ENCODE peak calls at places on chromosomes 4 and X, in four cellular contexts. Z, L, O and B are unnamed samples. For H3K27me3, the result is how much of the 10 kb centered on the place peaks cover.

GRCh38 chrX:128754130-128754529 is 701.9 kb upstream of the ACTRT1 start:
- DNase-seq in L (no peak), O (no peak), Z (no peak), B (no peak)

GRCh38 chrX:7133036-7133412 is 14.5 kb upstream of the STS start:
- DNase-seq in O (no peak), Z (no peak), L (no peak), B (no peak)

GRCh38 chrX:77451041-77451440 is 3.9 kb downstream of the FGF16 start:
- DNase-seq in O (no peak), Z (no peak), L (peak), B (peak)

GRCh38 chr4:153589703-153590595 is 94.1 kb upstream of the TLR2 start:
- DNase-seq in O (no peak), L (no peak), Z (no peak), B (no peak)

GRCh38 chrX:98405376-98405775 is 1521.7 kb downstream of the RPA4 start:
- DNase-seq in Z (no peak), L (no peak), O (no peak), B (peak)

GRCh38 chrX:1564750-1565683 is 26.4 kb upstream of the AKAP17A start:
- DNase-seq in Z (no peak), O (peak), L (no peak), B (no peak)

GRCh38 chrX:22934640-22935039 is 65.1 kb upstream of the DDX53 start:
- DNase-seq in Z (no peak), L (no peak), O (no peak), B (no peak)

GRCh38 chr4:150248181-150248580 is 169.9 kb downstream of the DCLK2 start:
- DNase-seq in Z (no peak), O (peak), L (no peak), B (peak)

GRCh38 chrX:70128071-70128470 is 5.2 kb upstream of the IGBP1 start:
- DNase-seq in Z (no peak), O (no peak), L (no peak), B (no peak)

GRCh38 chr4:36000941-36001557 is 243.3 kb downstream of the ARAP2 start:
- DNase-seq in Z (no peak), L (no peak), O (no peak), B (no peak)

GRCh38 chrX:69060631-69061408 is 104.4 kb downstream of the PJA1 start:
- DNase-seq in L (no peak), Z (no peak), O (peak), B (peak)

GRCh38 chr4:108378164-108378563 is 209.4 kb upstream of the LEF1 start:
- DNase-seq in L (no peak), O (no peak), Z (no peak), B (no peak)

GRCh38 chr4:116150152-116150551 is 935.2 kb downstream of the TRAM1L1 start:
- DNase-seq in O (no peak), Z (no peak), L (no peak), B (no peak)

GRCh38 chr4:168623484-168623883 is 126.6 kb downstream of the PALLD start:
- DNase-seq in Z (no peak), L (no peak), O (no peak), B (no peak)

GRCh38 chrX:22527302-22527701 is 254.6 kb downstream of the CBLL2 start:
- DNase-seq in Z (no peak), L (no peak), O (no peak), B (no peak)

DNA sequence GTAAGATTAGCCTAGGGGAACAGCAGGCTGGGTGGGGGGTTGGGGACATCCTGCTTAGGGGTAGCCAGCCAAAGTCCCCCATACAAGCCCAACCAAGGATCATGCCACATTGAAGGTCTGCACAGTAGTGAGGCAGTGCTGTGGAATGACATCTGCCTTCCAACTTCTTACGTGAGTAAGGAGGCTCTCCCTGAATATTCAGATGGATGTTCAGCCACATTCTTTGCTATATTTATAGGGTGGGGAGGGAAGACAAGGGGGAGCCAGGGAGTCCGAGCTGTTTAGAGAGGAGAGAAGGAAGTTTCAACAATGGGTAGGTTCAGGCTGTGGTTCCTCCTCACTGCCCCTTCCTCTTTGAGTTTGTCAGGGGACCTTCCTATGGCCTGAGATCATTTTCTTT is 29.7 kb downstream of the MSN start:
- DNase-seq in L (peak), O (no peak), Z (no peak), B (no peak)
- H3K4me3 ChIP-seq in L (no peak), O (no peak), Z (no peak), B (no peak)

GRCh38 chr4:6986781-6987565 is 56.2 kb upstream of the TADA2B start:
- DNase-seq in L (peak), Z (peak), O (peak), B (peak)
- TF ChIP-seq CTCF in L (peak), Z (no peak), O (no peak), B (peak)

GRCh38 chrX:40008841-40009461 is 88.8 kb downstream of the BCOR start:
- DNase-seq in Z (no peak), O (no peak), L (no peak), B (no peak)
- H3K27me3 ChIP-seq in Z (under half), O (under half), L (under half), B (under half)

DNA sequence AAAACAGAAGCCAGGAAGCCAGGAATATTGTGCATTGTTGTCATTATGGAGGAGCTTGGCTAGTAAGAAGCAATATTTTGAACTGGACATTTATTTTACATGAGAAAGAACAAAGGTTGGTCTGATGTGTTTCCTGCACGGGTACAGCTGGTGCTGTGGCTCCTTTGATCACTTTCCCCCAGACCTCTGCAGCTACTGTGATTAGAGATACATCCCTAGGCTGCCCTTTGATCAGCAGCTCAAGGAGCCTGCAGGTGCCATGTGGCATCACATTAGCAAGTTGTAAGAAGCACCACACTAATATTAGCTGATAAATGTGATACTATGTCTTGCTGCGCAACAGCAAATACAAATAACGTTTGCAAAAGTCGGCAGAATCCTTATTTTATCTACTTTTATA is 2.5 kb downstream of the PDGFC start:
- DNase-seq in O (no peak), Z (no peak), L (no peak), B (no peak)
- H3K4me3 ChIP-seq in O (peak), Z (no peak), L (peak), B (peak)

GRCh38 chr4:55617587-55618197 is 18.4 kb downstream of the NMU start:
- DNase-seq in L (no peak), Z (no peak), O (no peak), B (no peak)

GRCh38 chr4:55613621-55614020 is 21.6 kb upstream of the PDCL2 start:
- DNase-seq in L (no peak), Z (no peak), O (no peak), B (no peak)

GRCh38 chr4:55615008-55615407 is 21.1 kb downstream of the NMU start:
- DNase-seq in O (no peak), Z (no peak), L (no peak), B (peak)

GRCh38 chr4:55618546-55619143 is 17.5 kb downstream of the NMU start:
- DNase-seq in O (no peak), Z (no peak), L (no peak), B (no peak)
- TF ChIP-seq CTCF in O (no peak), Z (no peak), L (no peak), B (no peak)

GRCh38 chrX:16567681-16568080 is 82.3 kb upstream of the S100G start:
- DNase-seq in O (no peak), L (no peak), Z (no peak), B (no peak)
- H3K27me3 ChIP-seq in O (under half), L (under half), Z (under half), B (under half)

DNA sequence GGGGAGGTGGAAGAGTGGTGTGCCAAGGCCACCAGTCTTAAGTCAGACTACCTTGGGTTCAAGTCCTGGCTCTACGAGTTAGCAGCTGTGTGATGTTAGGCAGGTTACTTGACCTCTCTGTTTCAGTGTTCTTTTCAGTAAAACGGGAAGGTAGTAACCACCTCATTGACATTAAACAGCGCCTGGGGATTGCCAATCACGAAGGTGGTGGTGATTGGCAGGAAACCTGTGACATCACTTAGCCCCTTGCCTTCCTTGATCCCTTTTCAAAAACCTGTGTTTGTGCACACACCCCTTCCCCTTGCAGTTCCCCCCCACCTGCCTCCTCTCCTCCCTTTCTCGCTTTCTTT is 7.6 kb downstream of the KLF3 start:
- DNase-seq in Z (no peak), O (no peak), L (no peak), B (no peak)
- H3K4me3 ChIP-seq in Z (no peak), O (peak), L (no peak), B (no peak)

GRCh38 chrX:71128915-71129765 is 10.7 kb downstream of the MED12 start:
- DNase-seq in L (peak), Z (peak), O (peak), B (peak)
- TF ChIP-seq CTCF in L (peak), Z (peak), O (peak), B (peak)

GRCh38 chr4:2786794-2787229 is 6.1 kb upstream of the SH3BP2 start:
- DNase-seq in L (no peak), Z (no peak), O (no peak), B (no peak)
- H3K27me3 ChIP-seq in L (under half), Z (under half), O (under half), B (under half)